ENCODE peak calls at places on chromosomes 2 and 18, in four cellular contexts. One of them, this sample, is unnamed.

GRCh38 chr18:50696929-50697328 is 122.9 kb downstream of the MRO start:
- DNase-seq in stimulated activated naive CD4-positive, alpha-beta T cell: no peak
- DNase-seq in LoVo: no peak
- DNase-seq in ovary: no peak
- DNase-seq in this sample: no peak

GRCh38 chr2:113700186-113700841 is 56.1 kb downstream of the SLC35F5 start:
- DNase-seq in ovary: no peak
- DNase-seq in stimulated activated naive CD4-positive, alpha-beta T cell: peak
- DNase-seq in LoVo: no peak
- DNase-seq in this sample: no peak

GRCh38 chr2:137659616-137660015 is 304.7 kb upstream of the HNMT start:
- DNase-seq in LoVo: no peak
- DNase-seq in ovary: no peak
- DNase-seq in stimulated activated naive CD4-positive, alpha-beta T cell: no peak
- DNase-seq in this sample: no peak

GRCh38 chr2:119544075-119545031 is at the start of gene CFAP221:
- DNase-seq in ovary: peak
- DNase-seq in LoVo: peak
- DNase-seq in stimulated activated naive CD4-positive, alpha-beta T cell: peak
- DNase-seq in this sample: no peak

GRCh38 chr2:102100371-102101096 is 42.0 kb upstream of the IL1R1 start:
- DNase-seq in LoVo: no peak
- DNase-seq in stimulated activated naive CD4-positive, alpha-beta T cell: no peak
- DNase-seq in ovary: no peak
- DNase-seq in this sample: no peak

GRCh38 chr18:42915240-42915791 is 200.2 kb downstream of the RIT2 start:
- DNase-seq in stimulated activated naive CD4-positive, alpha-beta T cell: no peak
- DNase-seq in ovary: no peak
- DNase-seq in LoVo: no peak
- DNase-seq in this sample: no peak

GRCh38 chr18:23268641-23269040 is 133.4 kb downstream of the CABLES1 start:
- DNase-seq in stimulated activated naive CD4-positive, alpha-beta T cell: no peak
- DNase-seq in ovary: no peak
- DNase-seq in LoVo: no peak
- DNase-seq in this sample: no peak

GRCh38 chr2:162126145-162126926 is 25.7 kb downstream of the GCG start:
- DNase-seq in LoVo: no peak
- DNase-seq in stimulated activated naive CD4-positive, alpha-beta T cell: no peak
- DNase-seq in ovary: no peak
- DNase-seq in this sample: no peak

GRCh38 chr2:8893978-8894820 is 56.8 kb upstream of the KIDINS220 start:
- DNase-seq in ovary: no peak
- DNase-seq in LoVo: no peak
- DNase-seq in stimulated activated naive CD4-positive, alpha-beta T cell: no peak
- DNase-seq in this sample: no peak

GRCh38 chr2:184597571-184597980 is 753 bp upstream of the ZNF804A start:
- DNase-seq in stimulated activated naive CD4-positive, alpha-beta T cell: no peak
- DNase-seq in ovary: no peak
- DNase-seq in LoVo: no peak
- DNase-seq in this sample: no peak

GRCh38 chr2:134845719-134846118 is 7.3 kb downstream of the ACMSD start:
- DNase-seq in LoVo: no peak
- DNase-seq in ovary: no peak
- DNase-seq in stimulated activated naive CD4-positive, alpha-beta T cell: no peak
- DNase-seq in this sample: no peak

GRCh38 chr18:10705786-10706185 is 180.0 kb downstream of the NAPG start:
- DNase-seq in stimulated activated naive CD4-positive, alpha-beta T cell: no peak
- DNase-seq in LoVo: no peak
- DNase-seq in ovary: no peak
- DNase-seq in this sample: no peak

GRCh38 chr2:200077838-200078237 is 122.5 kb downstream of the MAIP1 start:
- DNase-seq in LoVo: no peak
- DNase-seq in ovary: no peak
- DNase-seq in stimulated activated naive CD4-positive, alpha-beta T cell: no peak
- DNase-seq in this sample: no peak

GRCh38 chr2:164933751-164934189 is 21.6 kb downstream of the SLC38A11 start:
- DNase-seq in stimulated activated naive CD4-positive, alpha-beta T cell: no peak
- DNase-seq in ovary: no peak
- DNase-seq in LoVo: no peak
- DNase-seq in this sample: no peak

GRCh38 chr2:96926791-96927190 is 56.9 kb upstream of the SEMA4C start:
- DNase-seq in ovary: no peak
- DNase-seq in LoVo: no peak
- DNase-seq in stimulated activated naive CD4-positive, alpha-beta T cell: no peak
- DNase-seq in this sample: no peak

GRCh38 chr18:10432781-10433180 is 21.7 kb upstream of the APCDD1 start:
- DNase-seq in ovary: no peak
- DNase-seq in LoVo: no peak
- DNase-seq in stimulated activated naive CD4-positive, alpha-beta T cell: no peak
- DNase-seq in this sample: no peak

GRCh38 chr2:85551698-85552678 is 9.3 kb downstream of the GGCX start:
- DNase-seq in stimulated activated naive CD4-positive, alpha-beta T cell: peak
- DNase-seq in ovary: peak
- DNase-seq in LoVo: peak
- DNase-seq in this sample: peak

GRCh38 chr2:10369269-10370255 is 66.9 kb downstream of the HPCAL1 start:
- DNase-seq in LoVo: no peak
- DNase-seq in stimulated activated naive CD4-positive, alpha-beta T cell: no peak
- DNase-seq in ovary: no peak
- DNase-seq in this sample: no peak

GRCh38 chr18:5142131-5142530 is 54.9 kb downstream of the AKAIN1 start:
- DNase-seq in LoVo: no peak
- DNase-seq in stimulated activated naive CD4-positive, alpha-beta T cell: no peak
- DNase-seq in ovary: no peak
- DNase-seq in this sample: no peak

GRCh38 chr2:223042704-223043118 is 9.3 kb upstream of the KCNE4 start:
- DNase-seq in stimulated activated naive CD4-positive, alpha-beta T cell: no peak
- DNase-seq in ovary: no peak
- DNase-seq in LoVo: no peak
- DNase-seq in this sample: no peak

This sample was measured in SW 1271.